ENCODE peak calls at places on chromosomes 3 and 15, in four cellular contexts. One of them, this sample, is unnamed.

GRCh38 chr3:123036352-123037014 is 8.9 kb upstream of the SEMA5B start:
- DNase-seq in astrocyte of the spinal cord: no peak
- DNase-seq in kidney glomerular epithelial cell: no peak
- DNase-seq in Calu3: no peak
- DNase-seq in this sample: peak

GRCh38 chr3:103067963-103068362 is 633.1 kb downstream of the ZPLD1 start:
- DNase-seq in Calu3: no peak
- DNase-seq in kidney glomerular epithelial cell: no peak
- DNase-seq in astrocyte of the spinal cord: no peak
- DNase-seq in this sample: no peak

GRCh38 chr3:50302095-50303037 is 1.0 kb downstream of the HYAL1 start:
- DNase-seq in astrocyte of the spinal cord: no peak
- DNase-seq in kidney glomerular epithelial cell: no peak
- DNase-seq in Calu3: no peak
- DNase-seq in this sample: no peak

GRCh38 chr15:20358066-20358780 is 183.4 kb downstream of the GOLGA6L6 start:
- DNase-seq in astrocyte of the spinal cord: no peak
- DNase-seq in Calu3: no peak
- DNase-seq in kidney glomerular epithelial cell: no peak
- DNase-seq in this sample: no peak

GRCh38 chr15:80152896-80153876 is at the start of gene FAH:
- DNase-seq in kidney glomerular epithelial cell: peak
- DNase-seq in astrocyte of the spinal cord: peak
- DNase-seq in Calu3: peak
- DNase-seq in this sample: peak

GRCh38 chr3:127647171-127647884 is 18.3 kb downstream of the PODXL2 start:
- DNase-seq in Calu3: no peak
- DNase-seq in kidney glomerular epithelial cell: no peak
- DNase-seq in astrocyte of the spinal cord: no peak
- DNase-seq in this sample: no peak

GRCh38 chr15:95872366-95872771 is 458.1 kb upstream of the NR2F2 start:
- DNase-seq in Calu3: peak
- DNase-seq in kidney glomerular epithelial cell: peak
- DNase-seq in astrocyte of the spinal cord: peak
- DNase-seq in this sample: peak

GRCh38 chr3:40691598-40691905 is 166.8 kb downstream of the ZNF621 start:
- DNase-seq in Calu3: peak
- DNase-seq in astrocyte of the spinal cord: no peak
- DNase-seq in kidney glomerular epithelial cell: no peak
- DNase-seq in this sample: no peak

GRCh38 chr15:85661859-85662258 is 132.9 kb downstream of the KLHL25 start:
- DNase-seq in Calu3: no peak
- DNase-seq in astrocyte of the spinal cord: no peak
- DNase-seq in kidney glomerular epithelial cell: no peak
- DNase-seq in this sample: peak

GRCh38 chr3:54251705-54252104 is 129.4 kb downstream of the CACNA2D3 start:
- DNase-seq in Calu3: no peak
- DNase-seq in kidney glomerular epithelial cell: no peak
- DNase-seq in astrocyte of the spinal cord: no peak
- DNase-seq in this sample: no peak

GRCh38 chr15:66942649-66943390 is 122.6 kb upstream of the SMAD3 start:
- DNase-seq in Calu3: no peak
- DNase-seq in astrocyte of the spinal cord: no peak
- DNase-seq in kidney glomerular epithelial cell: no peak
- DNase-seq in this sample: no peak

GRCh38 chr3:141276398-141276797 is 44.8 kb downstream of the PXYLP1 start:
- DNase-seq in Calu3: no peak
- DNase-seq in kidney glomerular epithelial cell: no peak
- DNase-seq in astrocyte of the spinal cord: no peak
- DNase-seq in this sample: no peak

GRCh38 chr15:85618956-85619491 is 175.7 kb downstream of the KLHL25 start:
- DNase-seq in kidney glomerular epithelial cell: peak
- DNase-seq in Calu3: peak
- DNase-seq in astrocyte of the spinal cord: peak
- DNase-seq in this sample: peak

GRCh38 chr15:70121656-70122297 is 24.1 kb upstream of the TLE3 start:
- DNase-seq in astrocyte of the spinal cord: peak
- DNase-seq in kidney glomerular epithelial cell: peak
- DNase-seq in Calu3: no peak
- DNase-seq in this sample: peak

GRCh38 chr15:77819271-77819806 is 186.6 kb upstream of the LINGO1 start:
- DNase-seq in kidney glomerular epithelial cell: no peak
- DNase-seq in astrocyte of the spinal cord: no peak
- DNase-seq in Calu3: no peak
- DNase-seq in this sample: no peak

GRCh38 chr3:15979490-15979889 is 181.7 kb upstream of the ANKRD28 start:
- DNase-seq in kidney glomerular epithelial cell: no peak
- DNase-seq in Calu3: no peak
- DNase-seq in astrocyte of the spinal cord: peak
- DNase-seq in this sample: no peak